ENCODE peak calls at places on chromosomes 6 and 20, in seven cellular contexts. E is WTC11, A is A549, F is GM12878, N is AG09319, U is coronary artery, S is astrocyte of the spinal cord. W is an unnamed sample.

GRCh38 chr6:85285146-85285545 is 164.7 kb upstream of the NT5E start:
- DNase-seq in U (no peak), N (no peak), E (no peak), S (no peak), F (no peak), A (no peak), W (no peak)

GRCh38 chr6:43922423-43923375 is 152.7 kb downstream of the VEGFA start:
- DNase-seq in A (no peak), U (no peak), F (no peak), E (no peak), S (no peak), N (no peak), W (no peak)

GRCh38 chr20:7976015-7976414 is 35.8 kb upstream of the HAO1 start:
- DNase-seq in F (no peak), S (no peak), U (no peak), E (no peak), N (no peak), A (no peak), W (no peak)

GRCh38 chr6:118708055-118708454 is 56.7 kb upstream of the CEP85L start:
- DNase-seq in F (no peak), S (peak), A (no peak), E (no peak), U (no peak), N (no peak), W (no peak)

GRCh38 chr6:10310826-10311225 is 104.0 kb downstream of the TFAP2A start:
- DNase-seq in S (no peak), A (no peak), N (no peak), U (no peak), E (no peak), F (no peak), W (no peak)

GRCh38 chr6:149166747-149167146 is 150.8 kb upstream of the TAB2 start:
- DNase-seq in U (no peak), S (peak), N (no peak), A (no peak), F (no peak), E (no peak), W (no peak)

GRCh38 chr6:159117031-159117430 is 52.2 kb upstream of the FNDC1 start:
- DNase-seq in N (no peak), A (no peak), E (no peak), U (no peak), F (no peak), S (no peak), W (no peak)

GRCh38 chr20:44005661-44006060 is 91.0 kb downstream of the TOX2 start:
- DNase-seq in A (no peak), F (no peak), E (no peak), U (peak), S (no peak), N (no peak), W (no peak)

GRCh38 chr20:31523361-31524283 is 9.4 kb downstream of the HM13 start:
- DNase-seq in F (no peak), E (no peak), A (no peak), U (no peak), N (no peak), S (peak), W (no peak)

GRCh38 chr6:77448546-77448945 is 14.7 kb downstream of the HTR1B start:
- DNase-seq in S (no peak), N (no peak), F (no peak), E (no peak), U (no peak), A (no peak), W (no peak)

GRCh38 chr20:36210561-36210960 is 25.7 kb upstream of the AAR2 start:
- DNase-seq in E (no peak), N (no peak), S (no peak), U (no peak), A (no peak), F (no peak), W (no peak)
- TF ChIP-seq CTCF in E (no peak), N (no peak), S (peak), U (no peak), A (no peak), F (no peak), W (no peak)

GRCh38 chr6:34583461-34583860 is 27.3 kb upstream of the SPDEF start:
- DNase-seq in F (no peak), N (no peak), S (no peak), U (no peak), E (no peak), A (no peak), W (no peak)
- TF ChIP-seq CTCF in F (no peak), N (peak), S (peak), U (no peak), E (no peak), A (peak), W (no peak)

DNA sequence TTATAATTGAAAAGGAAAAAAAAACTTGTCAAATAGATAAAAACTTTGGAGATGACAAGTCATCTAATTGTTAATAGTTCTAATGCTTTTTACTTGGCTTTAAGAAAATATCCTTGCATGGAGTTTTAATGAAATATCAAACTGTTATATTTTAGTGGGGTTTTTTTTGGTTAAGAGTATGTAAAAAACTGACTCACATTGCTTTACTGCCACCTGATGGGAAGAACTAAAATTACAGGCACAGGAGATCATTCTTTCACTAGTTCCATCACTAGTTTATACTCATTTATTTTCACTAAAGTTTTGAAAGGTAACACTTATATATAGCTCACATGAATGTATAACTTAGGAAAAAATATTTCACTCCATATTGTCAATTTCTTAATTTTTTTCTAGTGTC is 309.1 kb downstream of the LMBRD1 start:
- DNase-seq in U (no peak), F (no peak), N (no peak), E (no peak), A (no peak), S (no peak), W (no peak)
- TF ChIP-seq CTCF in U (no peak), F (peak), N (no peak), E (peak), A (peak), S (peak), W (no peak)

GRCh38 chr6:2917065-2917464 is 14.0 kb upstream of the SERPINB9 start:
- DNase-seq in A (peak), N (no peak), S (no peak), U (no peak), E (no peak), F (no peak), W (no peak)
- TF ChIP-seq CTCF in A (no peak), N (no peak), S (no peak), U (no peak), E (peak), F (peak), W (no peak)

DNA sequence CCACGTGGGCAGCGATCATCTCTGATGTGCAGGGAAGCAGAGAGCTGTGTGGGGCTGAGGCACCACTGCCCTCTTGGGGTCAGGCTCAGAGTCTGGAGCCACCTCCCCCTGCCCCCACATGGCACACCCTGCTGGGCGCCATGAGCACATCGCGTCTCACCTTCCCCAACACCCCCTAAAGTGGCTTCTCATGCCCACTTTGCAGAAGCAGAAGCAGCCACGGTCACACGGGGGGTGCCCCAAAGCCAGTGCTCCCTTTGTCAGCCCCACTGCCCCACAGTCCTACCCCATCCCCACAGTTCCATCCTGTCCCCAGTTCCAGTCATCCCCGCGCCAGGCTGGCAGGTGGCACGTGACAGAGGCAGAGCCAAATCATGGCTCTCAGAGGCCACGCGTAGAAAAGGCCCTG is 19.5 kb downstream of the SDCBP2 start:
- DNase-seq in A (no peak), U (no peak), E (peak), N (no peak), F (no peak), S (no peak), W (no peak)
- TF ChIP-seq CTCF in A (no peak), U (no peak), E (no peak), N (no peak), F (no peak), S (no peak), W (no peak)

DNA sequence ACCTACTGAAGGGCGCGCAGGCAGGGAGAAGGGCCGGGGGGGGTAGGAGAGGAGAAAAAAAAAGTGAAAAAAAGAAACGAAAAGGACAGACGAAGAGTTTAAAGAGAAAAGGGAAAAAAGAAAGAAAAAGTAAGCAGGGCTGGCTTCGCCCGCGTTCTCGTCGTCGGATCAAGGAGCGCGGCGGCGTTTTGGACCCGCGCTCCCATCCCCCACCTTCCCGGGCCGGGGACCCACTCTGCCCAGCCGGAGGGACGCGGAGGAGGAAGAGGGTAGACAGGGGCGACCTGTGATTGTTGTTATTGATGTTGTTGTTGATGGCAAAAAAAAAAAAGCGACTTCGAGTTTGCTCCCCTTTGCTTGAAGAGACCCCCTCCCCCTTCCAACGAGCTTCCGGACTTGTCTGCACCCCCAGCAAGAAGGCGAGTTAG is 2.4 kb downstream of the SOX4 start:
- DNase-seq in E (no peak), N (no peak), S (no peak), U (no peak), A (no peak), F (no peak), W (peak)
- TF ChIP-seq CTCF in E (no peak), N (no peak), S (no peak), U (no peak), A (no peak), F (no peak), W (no peak)

DNA sequence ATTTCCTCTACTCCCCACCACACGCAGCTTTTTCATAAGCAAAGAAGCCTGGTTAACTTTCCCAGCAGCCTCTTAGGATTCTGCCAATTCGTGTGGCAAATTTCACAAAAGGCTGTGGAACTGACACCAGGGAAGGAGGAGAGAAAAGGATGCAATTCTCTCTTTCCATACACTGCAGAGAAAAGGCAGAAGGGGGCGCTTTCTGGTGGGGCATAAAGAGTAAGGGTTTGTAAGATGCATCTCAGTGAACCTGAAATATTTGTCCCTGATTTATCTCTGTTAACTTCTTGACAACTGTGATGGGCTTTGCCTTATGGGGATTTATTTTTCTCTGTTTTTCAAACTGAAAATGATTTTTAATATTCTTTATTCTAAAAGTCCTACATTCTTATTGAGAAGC is 45.5 kb upstream of the GLP1R start:
- DNase-seq in A (no peak), E (peak), S (no peak), N (no peak), F (no peak), U (no peak), W (no peak)
- TF ChIP-seq CTCF in A (no peak), E (peak), S (no peak), N (peak), F (peak), U (no peak), W (no peak)

GRCh38 chr6:34985236-34985635 is 96.2 kb downstream of the ANKS1A start:
- DNase-seq in S (no peak), F (no peak), U (no peak), N (no peak), E (no peak), A (no peak), W (no peak)

GRCh38 chr6:34981951-34982350 is 92.9 kb downstream of the ANKS1A start:
- DNase-seq in F (no peak), N (no peak), U (no peak), A (no peak), E (no peak), S (peak), W (no peak)

GRCh38 chr6:34979994-34980393 is 90.9 kb downstream of the ANKS1A start:
- DNase-seq in U (no peak), F (no peak), S (no peak), E (no peak), N (no peak), A (no peak), W (no peak)

GRCh38 chr6:34984416-34984815 is 95.4 kb downstream of the ANKS1A start:
- DNase-seq in S (no peak), N (no peak), A (no peak), E (no peak), U (no peak), F (no peak), W (no peak)

DNA sequence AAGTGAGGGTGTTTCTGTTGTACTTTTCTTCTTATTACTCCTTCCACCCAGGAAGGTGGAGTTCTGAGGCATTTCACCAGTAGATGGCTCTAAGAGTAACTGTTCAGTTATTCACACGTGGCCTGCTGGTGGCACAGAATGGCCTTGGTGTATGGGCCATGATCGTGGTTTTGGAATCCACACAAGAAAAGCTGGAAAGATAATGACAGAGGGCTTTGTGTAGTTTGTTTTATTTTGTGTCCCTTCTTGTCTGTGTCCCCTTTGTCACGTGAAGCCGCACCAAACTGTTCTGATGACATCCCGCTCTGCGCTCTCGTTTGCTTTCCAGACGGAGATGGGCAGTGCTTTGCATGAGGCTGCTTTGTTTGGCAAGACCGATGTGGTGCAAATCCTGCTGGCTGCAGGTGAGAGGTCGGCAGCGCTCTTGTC is 93.4 kb downstream of the ANKS1A start:
- DNase-seq in A (peak), U (no peak), F (no peak), E (no peak), S (peak), N (no peak), W (no peak)
- TF ChIP-seq CTCF in A (peak), U (no peak), F (peak), E (no peak), S (peak), N (peak), W (no peak)

GRCh38 chr20:50855498-50856474 is 60.9 kb downstream of the BCAS4 start:
- DNase-seq in S (peak), E (peak), U (no peak), A (peak), N (no peak), F (no peak), W (no peak)
- TF ChIP-seq CTCF in S (no peak), E (no peak), U (no peak), A (no peak), N (no peak), F (no peak), W (no peak)

GRCh38 chr6:163814494-163815364 is 400.2 kb downstream of the QKI start:
- DNase-seq in A (peak), U (no peak), F (peak), N (peak), E (no peak), S (peak), W (no peak)
- TF ChIP-seq CTCF in A (no peak), U (no peak), F (no peak), N (peak), E (no peak), S (no peak), W (no peak)